ENCODE peak calls at places on chromosomes 11 and 22, in seven cellular contexts. One of them, this sample, is unnamed.

GRCh38 chr22:38843201-38843715 is 570 bp downstream of the NPTXR start:
- DNase-seq in astrocyte of the spinal cord: peak; percentile 69
- DNase-seq in neural progenitor cell: peak; percentile 89
- DNase-seq in cardiac fibroblast: peak; percentile 85
- DNase-seq in fibroblast of mammary gland: peak; percentile 52
- DNase-seq in mesothelial cell of epicardium: peak; percentile 73
- DNase-seq in left lung: no peak
- DNase-seq in this sample: peak; percentile 42

GRCh38 chr11:70611890-70612289 is 213.6 kb downstream of the CTTN start:
- DNase-seq in astrocyte of the spinal cord: no peak
- DNase-seq in neural progenitor cell: peak; percentile 29
- DNase-seq in cardiac fibroblast: no peak
- DNase-seq in fibroblast of mammary gland: no peak
- DNase-seq in mesothelial cell of epicardium: no peak
- DNase-seq in left lung: no peak
- DNase-seq in this sample: no peak

GRCh38 chr11:109423114-109423859 is 1.3 kb downstream of the C11orf87 start:
- DNase-seq in astrocyte of the spinal cord: peak; percentile 39
- DNase-seq in neural progenitor cell: peak; percentile 54
- DNase-seq in cardiac fibroblast: peak; percentile 18
- DNase-seq in fibroblast of mammary gland: no peak
- DNase-seq in mesothelial cell of epicardium: peak; percentile 42
- DNase-seq in left lung: no peak
- DNase-seq in this sample: peak; percentile 22

GRCh38 chr11:126655807-126656128 is 300.3 kb downstream of the ST3GAL4 start:
- DNase-seq in astrocyte of the spinal cord: peak; percentile 15
- DNase-seq in neural progenitor cell: no peak
- DNase-seq in cardiac fibroblast: peak; percentile 1
- DNase-seq in fibroblast of mammary gland: peak; percentile 21
- DNase-seq in mesothelial cell of epicardium: no peak
- DNase-seq in left lung: no peak
- DNase-seq in this sample: no peak

GRCh38 chr22:38317995-38318715 is 922 bp upstream of the CSNK1E start:
- DNase-seq in astrocyte of the spinal cord: peak; percentile 94
- DNase-seq in neural progenitor cell: peak; percentile 34
- DNase-seq in cardiac fibroblast: peak; percentile 90
- DNase-seq in fibroblast of mammary gland: peak; percentile 92
- DNase-seq in mesothelial cell of epicardium: peak; percentile 42
- DNase-seq in left lung: peak; percentile 78
- DNase-seq in this sample: no peak

GRCh38 chr22:49999063-49999900 is 13.3 kb downstream of the IL17REL start:
- DNase-seq in astrocyte of the spinal cord: no peak
- DNase-seq in neural progenitor cell: peak; percentile 80
- DNase-seq in cardiac fibroblast: peak; percentile 32
- DNase-seq in fibroblast of mammary gland: no peak
- DNase-seq in mesothelial cell of epicardium: no peak
- DNase-seq in left lung: peak; percentile 32
- DNase-seq in this sample: no peak

GRCh38 chr22:42299586-42300285 is 29.3 kb upstream of the TCF20 start:
- DNase-seq in astrocyte of the spinal cord: no peak
- DNase-seq in neural progenitor cell: peak; percentile 84
- DNase-seq in cardiac fibroblast: no peak
- DNase-seq in fibroblast of mammary gland: no peak
- DNase-seq in mesothelial cell of epicardium: peak; percentile 85
- DNase-seq in left lung: peak; percentile 67
- DNase-seq in this sample: no peak

GRCh38 chr11:62747475-62748160 is 6.3 kb downstream of the ZBTB3 start:
- DNase-seq in astrocyte of the spinal cord: no peak
- DNase-seq in neural progenitor cell: no peak
- DNase-seq in cardiac fibroblast: no peak
- DNase-seq in fibroblast of mammary gland: no peak
- DNase-seq in mesothelial cell of epicardium: no peak
- DNase-seq in left lung: no peak
- DNase-seq in this sample: no peak

GRCh38 chr11:27754035-27755017 is 54.1 kb upstream of the BDNF start:
- DNase-seq in astrocyte of the spinal cord: peak; percentile 93
- DNase-seq in neural progenitor cell: no peak
- DNase-seq in cardiac fibroblast: no peak
- DNase-seq in fibroblast of mammary gland: peak; percentile 2
- DNase-seq in mesothelial cell of epicardium: no peak
- DNase-seq in left lung: no peak
- DNase-seq in this sample: no peak

GRCh38 chr11:76186776-76187279 is 19.5 kb downstream of the WNT11 start:
- DNase-seq in astrocyte of the spinal cord: no peak
- DNase-seq in neural progenitor cell: no peak
- DNase-seq in cardiac fibroblast: no peak
- DNase-seq in fibroblast of mammary gland: no peak
- DNase-seq in mesothelial cell of epicardium: no peak
- DNase-seq in left lung: no peak
- DNase-seq in this sample: no peak

GRCh38 chr11:44994753-44995152 is 44.1 kb upstream of the TP53I11 start:
- DNase-seq in astrocyte of the spinal cord: no peak
- DNase-seq in neural progenitor cell: no peak
- DNase-seq in cardiac fibroblast: no peak
- DNase-seq in fibroblast of mammary gland: no peak
- DNase-seq in mesothelial cell of epicardium: peak; percentile 30
- DNase-seq in left lung: no peak
- DNase-seq in this sample: no peak
- TF ChIP-seq CTCF in astrocyte of the spinal cord: no peak
- TF ChIP-seq CTCF in neural progenitor cell: peak; percentile 15
- TF ChIP-seq CTCF in cardiac fibroblast: no peak
- TF ChIP-seq CTCF in fibroblast of mammary gland: no peak
- TF ChIP-seq CTCF in mesothelial cell of epicardium: no peak
- TF ChIP-seq CTCF in left lung: no peak
- TF ChIP-seq CTCF in this sample: no peak

GRCh38 chr11:42498971-42499370 is 812.8 kb upstream of the API5 start:
- DNase-seq in astrocyte of the spinal cord: no peak
- DNase-seq in neural progenitor cell: no peak
- DNase-seq in cardiac fibroblast: no peak
- DNase-seq in fibroblast of mammary gland: no peak
- DNase-seq in mesothelial cell of epicardium: no peak
- DNase-seq in left lung: no peak
- DNase-seq in this sample: no peak

DNA sequence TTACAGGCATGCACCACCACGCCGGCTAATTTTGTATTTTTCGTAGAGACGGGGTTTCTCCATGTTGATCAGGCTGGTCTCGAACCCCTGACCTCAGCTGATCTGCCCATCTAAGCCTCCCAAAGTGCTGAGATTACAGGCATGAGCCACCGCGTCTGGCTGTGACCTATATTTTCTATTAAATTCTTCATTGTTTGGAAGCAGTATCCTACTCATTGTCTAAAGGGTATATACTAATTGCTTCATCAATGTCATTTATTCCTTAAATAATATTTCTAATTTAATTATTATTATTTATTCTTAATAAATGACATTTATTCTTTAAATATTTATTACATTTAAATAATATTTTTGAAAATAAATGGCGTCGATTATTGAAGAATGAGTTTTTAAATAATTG is 817.3 kb upstream of the API5 start:
- DNase-seq in astrocyte of the spinal cord: no peak
- DNase-seq in neural progenitor cell: no peak
- DNase-seq in cardiac fibroblast: no peak
- DNase-seq in fibroblast of mammary gland: no peak
- DNase-seq in mesothelial cell of epicardium: no peak
- DNase-seq in left lung: no peak
- DNase-seq in this sample: no peak
- TF ChIP-seq CTCF in astrocyte of the spinal cord: no peak
- TF ChIP-seq CTCF in neural progenitor cell: no peak
- TF ChIP-seq CTCF in cardiac fibroblast: no peak
- TF ChIP-seq CTCF in fibroblast of mammary gland: no peak
- TF ChIP-seq CTCF in mesothelial cell of epicardium: no peak
- TF ChIP-seq CTCF in left lung: no peak
- TF ChIP-seq CTCF in this sample: no peak

DNA sequence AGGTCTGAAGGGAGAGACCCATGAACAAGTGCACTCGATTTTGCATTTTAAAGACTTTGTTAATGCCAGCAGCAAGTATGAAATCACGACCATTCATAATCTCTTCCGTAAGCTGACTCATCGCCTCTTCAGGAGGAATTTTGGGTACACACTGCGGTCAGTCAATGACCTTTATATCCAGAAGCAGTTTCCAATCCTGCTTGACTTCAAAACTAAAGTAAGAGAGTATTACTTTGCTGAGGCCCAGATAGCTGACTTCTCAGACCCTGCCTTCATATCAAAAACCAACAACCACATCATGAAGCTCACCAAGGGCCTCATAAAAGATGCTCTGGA is 5.9 kb downstream of the SERPIND1 start:
- DNase-seq in astrocyte of the spinal cord: peak; percentile 69
- DNase-seq in neural progenitor cell: no peak
- DNase-seq in cardiac fibroblast: peak; percentile 80
- DNase-seq in fibroblast of mammary gland: peak; percentile 84
- DNase-seq in mesothelial cell of epicardium: no peak
- DNase-seq in left lung: no peak
- DNase-seq in this sample: no peak
- TF ChIP-seq CTCF in astrocyte of the spinal cord: no peak
- TF ChIP-seq CTCF in neural progenitor cell: no peak
- TF ChIP-seq CTCF in cardiac fibroblast: no peak
- TF ChIP-seq CTCF in fibroblast of mammary gland: no peak
- TF ChIP-seq CTCF in mesothelial cell of epicardium: no peak
- TF ChIP-seq CTCF in left lung: no peak
- TF ChIP-seq CTCF in this sample: no peak

DNA sequence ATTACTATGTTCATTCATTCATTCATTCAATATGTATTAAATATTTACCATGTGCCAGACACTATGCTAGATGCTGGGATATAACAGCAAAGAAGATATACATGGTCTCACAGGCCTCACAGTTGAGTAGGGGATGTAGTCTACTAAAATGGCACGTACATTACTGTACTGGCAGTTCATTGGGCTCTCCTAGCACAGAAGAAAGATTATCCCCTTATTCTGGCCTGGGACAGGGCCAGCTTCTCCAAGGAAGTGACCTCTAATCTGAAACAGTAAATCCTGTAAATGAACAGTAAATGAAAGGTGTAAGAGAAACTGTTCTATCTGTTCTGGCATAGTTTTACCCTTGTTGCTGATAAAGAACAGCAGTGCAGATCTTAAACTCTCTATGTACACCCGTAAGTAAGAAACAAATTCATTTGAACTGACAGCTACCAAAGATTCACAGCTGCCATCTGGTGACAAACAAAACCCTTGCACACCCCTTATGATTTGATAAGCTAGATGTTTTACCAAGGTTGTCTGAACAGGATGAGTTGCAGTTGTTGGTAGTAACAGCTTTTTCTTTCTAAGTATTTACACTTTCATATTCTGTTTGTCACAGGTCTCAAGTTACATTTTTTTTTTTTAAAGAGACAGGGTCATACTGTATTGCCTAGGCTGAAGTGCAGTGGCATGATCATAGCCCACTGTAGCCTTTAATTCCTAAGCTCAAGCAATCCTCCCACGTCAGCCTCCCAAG is 263.1 kb downstream of the TMEM135 start:
- DNase-seq in astrocyte of the spinal cord: no peak
- DNase-seq in neural progenitor cell: no peak
- DNase-seq in cardiac fibroblast: peak; percentile 14
- DNase-seq in fibroblast of mammary gland: peak; percentile 10
- DNase-seq in mesothelial cell of epicardium: no peak
- DNase-seq in left lung: no peak
- DNase-seq in this sample: no peak
- TF ChIP-seq CTCF in astrocyte of the spinal cord: no peak
- TF ChIP-seq CTCF in neural progenitor cell: no peak
- TF ChIP-seq CTCF in cardiac fibroblast: no peak
- TF ChIP-seq CTCF in fibroblast of mammary gland: no peak
- TF ChIP-seq CTCF in mesothelial cell of epicardium: no peak
- TF ChIP-seq CTCF in left lung: no peak
- TF ChIP-seq CTCF in this sample: no peak

DNA sequence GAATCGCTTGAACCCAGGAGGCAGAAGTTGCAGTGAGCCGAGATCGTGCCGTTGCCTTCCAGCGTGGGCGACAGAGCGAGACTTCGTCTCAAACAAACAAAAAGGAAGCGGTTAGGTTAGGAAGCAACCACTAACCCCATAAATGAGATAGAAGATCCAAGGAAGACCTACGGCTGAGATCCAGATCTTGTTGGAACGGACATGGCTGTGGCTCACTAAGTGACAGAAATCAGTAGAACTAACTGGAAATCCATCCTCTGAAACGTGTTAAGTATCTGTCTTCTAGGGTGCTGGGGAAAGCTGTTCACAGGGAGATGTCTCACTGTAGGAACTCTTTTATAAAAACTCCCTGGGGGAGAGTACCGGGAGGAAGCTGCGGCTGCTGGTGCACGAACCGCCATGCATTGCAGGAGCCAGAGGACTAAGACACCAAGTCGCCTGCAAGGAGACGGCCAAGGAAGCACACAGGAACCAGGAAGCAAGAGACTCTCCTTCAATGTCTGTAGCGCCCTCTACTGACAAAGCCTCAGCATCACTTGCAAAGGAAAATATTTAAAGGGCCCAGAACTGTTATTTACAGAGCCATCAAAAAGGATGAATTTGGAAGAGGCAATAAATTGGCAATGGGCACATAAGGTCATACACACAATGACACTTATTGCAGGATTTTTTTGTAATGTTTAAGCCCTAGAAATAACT is 16.9 kb upstream of the SPTY2D1 start:
- DNase-seq in astrocyte of the spinal cord: peak; percentile 45
- DNase-seq in neural progenitor cell: peak; percentile 64
- DNase-seq in cardiac fibroblast: peak; percentile 83
- DNase-seq in fibroblast of mammary gland: peak; percentile 76
- DNase-seq in mesothelial cell of epicardium: no peak
- DNase-seq in left lung: peak; percentile 47
- DNase-seq in this sample: no peak
- TF ChIP-seq CTCF in astrocyte of the spinal cord: peak; percentile 67
- TF ChIP-seq CTCF in neural progenitor cell: peak; percentile 54
- TF ChIP-seq CTCF in cardiac fibroblast: peak; percentile 80
- TF ChIP-seq CTCF in fibroblast of mammary gland: peak; percentile 79
- TF ChIP-seq CTCF in mesothelial cell of epicardium: peak; percentile 44
- TF ChIP-seq CTCF in left lung: peak; percentile 34
- TF ChIP-seq CTCF in this sample: peak; percentile 91

DNA sequence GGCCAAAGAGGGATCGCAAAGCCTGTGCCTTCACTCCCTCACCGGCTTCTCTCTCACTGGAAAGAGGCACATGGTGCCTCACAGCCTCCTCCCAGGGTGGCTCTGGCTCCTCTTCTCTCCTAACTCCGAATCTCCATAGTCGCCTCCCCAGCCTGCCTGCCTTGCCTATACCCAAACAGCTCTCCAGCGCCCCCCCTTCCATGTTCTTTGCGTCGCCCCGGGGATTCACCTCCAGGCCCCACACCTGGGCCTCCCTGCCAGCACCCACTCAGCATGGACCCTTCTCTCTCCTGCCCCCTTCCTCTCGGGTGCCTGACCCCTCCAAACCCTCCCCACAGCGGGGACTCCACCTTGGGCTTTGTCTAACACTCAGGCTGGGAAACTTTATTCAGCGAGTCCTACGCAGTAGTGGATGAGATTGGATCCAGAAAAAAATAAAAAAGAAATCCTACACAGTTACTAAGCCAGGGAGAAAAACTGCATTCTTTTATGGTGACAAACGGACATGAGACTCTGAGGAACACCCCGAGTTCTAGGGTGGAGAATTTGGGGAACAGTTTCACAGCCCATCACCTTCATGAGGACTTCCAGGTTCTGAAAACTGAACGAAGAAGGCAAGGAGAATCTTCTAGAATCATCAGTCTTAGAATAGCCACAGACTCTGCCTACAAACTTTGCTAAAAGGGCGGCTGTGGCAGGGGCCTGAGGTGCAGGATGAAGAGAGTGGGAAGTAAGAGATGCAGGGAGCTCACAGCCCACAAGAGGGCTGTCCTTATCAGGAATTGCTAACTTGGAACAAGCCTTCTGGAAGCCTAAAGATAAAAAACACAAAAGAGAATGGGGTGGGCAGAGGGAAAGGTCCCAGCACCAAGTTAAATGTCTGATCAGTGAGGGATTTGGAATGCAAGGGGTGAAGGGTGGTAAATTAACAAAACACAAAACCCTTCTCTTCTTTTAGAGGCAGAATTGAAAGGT is 5.3 kb downstream of the PPM1F start:
- DNase-seq in astrocyte of the spinal cord: peak; percentile 59
- DNase-seq in neural progenitor cell: peak; percentile 59
- DNase-seq in cardiac fibroblast: peak; percentile 73
- DNase-seq in fibroblast of mammary gland: peak; percentile 63
- DNase-seq in mesothelial cell of epicardium: no peak
- DNase-seq in left lung: no peak
- DNase-seq in this sample: no peak
- TF ChIP-seq CTCF in astrocyte of the spinal cord: peak; percentile 72
- TF ChIP-seq CTCF in neural progenitor cell: peak; percentile 54
- TF ChIP-seq CTCF in cardiac fibroblast: peak; percentile 70
- TF ChIP-seq CTCF in fibroblast of mammary gland: peak; percentile 71
- TF ChIP-seq CTCF in mesothelial cell of epicardium: no peak
- TF ChIP-seq CTCF in left lung: peak; percentile 28
- TF ChIP-seq CTCF in this sample: peak; percentile 6

This sample was measured in D721Med.